ENCODE peak calls at places on chromosome 12, in nine cellular contexts. D, S, O, Z, X, Q, U, H and F are unnamed samples. For H3K4me1, the result is how much of the 10 kb centered on the place peaks cover.

GRCh38 chr12:26691234-26691970 is 141.6 kb downstream of the ITPR2 start:
- DNase-seq in D (peak), S (peak), O (no peak), Z (no peak), X (no peak), Q (no peak), U (peak), H (peak), F (peak)

GRCh38 chr12:101490286-101490920 is 15.3 kb downstream of the SPIC start:
- DNase-seq in D (no peak), S (peak), O (peak), Z (no peak), X (no peak), Q (no peak), U (no peak), H (peak), F (peak)

GRCh38 chr12:52776435-52776834 is 710 bp downstream of the KRT76 start:
- DNase-seq in D (no peak), S (no peak), O (no peak), Z (no peak), X (no peak), Q (no peak), U (no peak), H (no peak), F (no peak)

GRCh38 chr12:114166360-114166759 is 200.2 kb upstream of the RBM19 start:
- DNase-seq in D (no peak), S (peak), O (peak), Z (no peak), X (no peak), Q (peak), U (peak), H (peak), F (peak)

GRCh38 chr12:43776498-43776897 is 17.7 kb downstream of the IRAK4 start:
- DNase-seq in D (no peak), S (peak), O (no peak), Z (no peak), X (no peak), Q (peak), U (peak), H (peak), F (no peak)

GRCh38 chr12:81692008-81692407 is 67.1 kb downstream of the PPFIA2 start:
- DNase-seq in D (no peak), S (no peak), O (peak), Z (no peak), X (no peak), Q (no peak), U (no peak), H (no peak), F (no peak)

GRCh38 chr12:118120579-118121363 is 15.2 kb upstream of the PEBP1 start:
- DNase-seq in D (peak), S (peak), O (peak), Z (no peak), X (peak), Q (peak), U (peak), H (peak), F (peak)

GRCh38 chr12:44584625-44585024 is 291.5 kb downstream of the NELL2 start:
- DNase-seq in D (no peak), S (no peak), O (no peak), Z (no peak), X (no peak), Q (no peak), U (no peak), H (peak), F (no peak)

GRCh38 chr12:95574799-95575452 is 23.6 kb upstream of the USP44 start:
- DNase-seq in D (no peak), S (peak), O (no peak), Z (no peak), X (no peak), Q (peak), U (peak), H (no peak), F (no peak)

GRCh38 chr12:132285991-132286681 is 43.3 kb downstream of the GALNT9 start:
- DNase-seq in D (no peak), S (no peak), O (peak), Z (peak), X (no peak), Q (peak), U (peak), H (no peak), F (no peak)

GRCh38 chr12:81723361-81723760 is 35.8 kb downstream of the PPFIA2 start:
- DNase-seq in D (no peak), S (no peak), O (no peak), Z (no peak), X (no peak), Q (no peak), U (no peak), H (no peak), F (no peak)

GRCh38 chr12:42812086-42812485 is 222.5 kb upstream of the PRICKLE1 start:
- DNase-seq in D (no peak), S (no peak), O (no peak), Z (no peak), X (no peak), Q (no peak), U (no peak), H (no peak), F (no peak)

GRCh38 chr12:81573228-81573627 is 185.9 kb downstream of the PPFIA2 start:
- DNase-seq in D (no peak), S (no peak), O (no peak), Z (no peak), X (no peak), Q (no peak), U (peak), H (no peak), F (no peak)

GRCh38 chr12:19892186-19892585 is 452.9 kb downstream of the AEBP2 start:
- DNase-seq in D (no peak), S (no peak), O (no peak), Z (no peak), X (no peak), Q (no peak), U (peak), H (no peak), F (no peak)

GRCh38 chr12:132986001-132986884 is at the start of gene ZNF26:
- DNase-seq in D (peak), S (peak), O (peak), Z (peak), X (peak), Q (peak), U (peak), H (peak), F (peak)

GRCh38 chr12:101783838-101784237 is 44.6 kb upstream of the SYCP3 start:
- DNase-seq in D (no peak), S (no peak), O (no peak), Z (no peak), X (no peak), Q (no peak), U (no peak), H (no peak), F (no peak)

GRCh38 chr12:115972241-115972640 is 305.3 kb downstream of the MED13L start:
- DNase-seq in D (no peak), S (no peak), O (no peak), Z (no peak), X (no peak), Q (no peak), U (no peak), H (no peak), F (no peak)

GRCh38 chr12:51281202-51281924 is 11.1 kb upstream of the SMAGP start:
- DNase-seq in D (no peak), S (no peak), O (no peak), Z (no peak), X (no peak), Q (no peak), U (peak), H (no peak), F (no peak)

GRCh38 chr12:68102163-68102562 is 57.4 kb downstream of the IFNG start:
- DNase-seq in D (no peak), S (no peak), O (no peak), Z (no peak), X (no peak), Q (no peak), U (no peak), H (no peak), F (no peak)

DNA sequence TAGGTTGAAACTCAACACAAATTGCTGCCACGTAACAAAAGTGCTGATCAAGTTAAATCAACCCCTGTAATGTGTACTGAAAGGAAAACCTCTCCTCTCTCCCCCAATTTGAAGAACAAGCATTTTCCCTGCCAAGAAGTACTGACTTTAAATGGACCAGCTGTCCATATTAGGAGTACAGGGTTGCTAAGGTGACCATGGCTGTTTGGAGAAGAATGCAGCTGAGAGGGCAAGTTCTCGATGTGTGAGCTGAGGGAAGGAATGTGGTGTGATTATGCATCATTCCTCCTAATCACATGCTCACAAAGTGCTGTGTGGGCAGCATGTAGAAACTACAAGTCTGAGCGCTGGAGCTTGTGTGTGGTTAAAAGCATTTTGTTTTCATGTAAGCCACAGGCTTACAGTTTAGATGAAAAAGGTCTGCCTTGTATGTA is 50.9 kb upstream of the CCT2 start:
- DNase-seq in D (peak), S (peak), O (peak), Z (peak), X (no peak), Q (no peak), U (peak), H (peak), F (peak)
- H3K4me3 ChIP-seq in D (no peak), S (no peak), O (no peak), Z (peak), X (no peak), Q (no peak), U (no peak), H (no peak), F (no peak)

DNA sequence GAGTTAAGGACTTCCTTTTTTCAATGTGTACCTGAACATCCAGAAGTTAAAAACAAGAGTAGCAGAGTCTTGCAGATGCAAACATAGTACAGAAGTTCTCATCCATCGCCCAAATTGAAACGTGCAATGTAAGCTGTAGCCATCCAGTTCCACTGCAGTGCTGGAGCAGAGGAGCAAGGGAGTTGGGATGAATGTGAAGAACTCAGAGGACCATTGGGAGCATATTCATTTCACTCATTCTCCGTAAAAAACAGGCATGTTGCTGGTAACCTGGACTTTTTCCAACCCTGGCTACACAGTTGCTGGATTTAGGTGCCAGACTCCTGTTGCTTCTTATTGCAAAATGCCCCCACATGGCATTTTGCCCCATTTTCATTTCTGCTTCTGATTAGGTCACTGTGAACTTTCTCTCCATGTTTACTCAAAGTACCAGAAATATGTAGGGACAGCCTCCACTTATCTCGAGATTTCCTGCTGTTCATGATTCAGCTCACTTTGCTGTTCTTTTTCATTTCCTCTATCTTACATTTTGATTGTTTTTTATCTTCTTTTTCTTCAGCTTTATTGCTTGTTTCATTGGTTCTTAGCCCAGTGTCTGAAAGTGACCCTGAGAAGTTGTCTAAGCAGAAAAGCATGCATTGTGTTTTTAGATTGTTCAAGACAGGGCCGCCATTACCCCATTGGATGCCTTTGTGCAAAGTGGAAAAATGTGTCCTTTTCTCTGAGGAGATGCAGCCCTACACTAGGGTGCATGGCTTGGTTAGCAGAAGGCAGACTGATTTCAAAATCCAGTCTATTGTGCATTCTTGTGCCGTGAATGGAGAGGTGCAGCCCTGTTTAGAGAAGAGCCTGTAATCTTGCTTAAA is 109.0 kb upstream of the AMIGO2 start:
- DNase-seq in D (peak), S (no peak), O (peak), Z (no peak), X (no peak), Q (no peak), U (peak), H (no peak), F (no peak)
- H3K4me1 ChIP-seq in D (under half), S (half or more), O (under half), Z (under half), X (half or more), Q (under half), U (under half), H (under half), F (under half)

GRCh38 chr12:12387521-12387920 is 30.6 kb downstream of the BORCS5 start:
- DNase-seq in D (no peak), S (no peak), O (no peak), Z (no peak), X (no peak), Q (no peak), U (peak), H (no peak), F (no peak)
- H3K4me3 ChIP-seq in D (no peak), S (no peak), O (no peak), Z (no peak), X (no peak), Q (no peak), U (no peak), H (no peak), F (no peak)

GRCh38 chr12:106133136-106134087 is 5.3 kb downstream of the NUAK1 start:
- DNase-seq in D (no peak), S (peak), O (no peak), Z (no peak), X (no peak), Q (no peak), U (peak), H (peak), F (no peak)

GRCh38 chr12:106134294-106134949 is 4.3 kb downstream of the NUAK1 start:
- DNase-seq in D (peak), S (no peak), O (no peak), Z (no peak), X (no peak), Q (no peak), U (no peak), H (no peak), F (no peak)

GRCh38 chr12:106130474-106131113 is 8.2 kb downstream of the NUAK1 start:
- DNase-seq in D (no peak), S (no peak), O (no peak), Z (no peak), X (no peak), Q (no peak), U (no peak), H (no peak), F (no peak)

GRCh38 chr12:106132175-106133135 is 6.3 kb downstream of the NUAK1 start:
- DNase-seq in D (no peak), S (no peak), O (no peak), Z (no peak), X (no peak), Q (no peak), U (no peak), H (no peak), F (no peak)

DNA sequence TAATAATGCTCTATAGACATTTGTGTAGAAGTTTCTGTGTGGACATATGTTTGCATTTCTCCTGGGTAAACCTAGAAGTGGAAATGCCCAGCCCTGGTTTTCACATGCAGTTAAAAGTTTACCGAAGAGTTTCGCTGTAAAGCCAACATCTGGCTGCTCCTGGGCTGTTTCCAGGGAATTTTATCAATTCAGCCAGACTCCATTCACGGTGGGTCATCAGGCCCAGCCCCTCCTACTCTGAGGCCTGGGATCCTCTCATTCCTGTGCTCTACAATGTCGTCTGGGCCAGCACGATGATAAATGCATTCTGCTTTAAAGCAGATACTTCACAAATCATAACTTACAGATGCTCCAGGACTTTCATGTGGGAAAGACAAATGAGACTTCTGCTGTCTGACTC is 7.1 kb downstream of the NUAK1 start:
- DNase-seq in D (peak), S (no peak), O (no peak), Z (no peak), X (no peak), Q (peak), U (peak), H (no peak), F (no peak)
- H3K4me1 ChIP-seq in D (under half), S (half or more), O (under half), Z (under half), X (under half), Q (under half), U (under half), H (under half), F (half or more)